ENCODE peak calls at places on chromosomes 13 and 19, in six cellular contexts. One of them, this sample, is unnamed.

GRCh38 chr19:45187421-45188100 is 9.0 kb downstream of the BLOC1S3 start:
- DNase-seq in DND-41: peak
- DNase-seq in brain microvascular endothelial cell: no peak
- DNase-seq in BE2C: no peak
- DNase-seq in breast epithelium: no peak
- DNase-seq in choroid plexus epithelial cell: peak
- DNase-seq in this sample: no peak

GRCh38 chr13:45257638-45258338 is 56.9 kb upstream of the KCTD4 start:
- DNase-seq in DND-41: no peak
- DNase-seq in brain microvascular endothelial cell: no peak
- DNase-seq in BE2C: no peak
- DNase-seq in breast epithelium: no peak
- DNase-seq in choroid plexus epithelial cell: no peak
- DNase-seq in this sample: no peak

GRCh38 chr13:96533408-96533807 is 443.5 kb downstream of the HS6ST3 start:
- DNase-seq in DND-41: no peak
- DNase-seq in brain microvascular endothelial cell: no peak
- DNase-seq in BE2C: peak
- DNase-seq in breast epithelium: no peak
- DNase-seq in choroid plexus epithelial cell: no peak
- DNase-seq in this sample: no peak

GRCh38 chr13:112729408-112729807 is 39.6 kb downstream of the ATP11A start:
- DNase-seq in DND-41: no peak
- DNase-seq in brain microvascular endothelial cell: no peak
- DNase-seq in BE2C: no peak
- DNase-seq in breast epithelium: no peak
- DNase-seq in choroid plexus epithelial cell: no peak
- DNase-seq in this sample: no peak

GRCh38 chr13:37429976-37430375 is 168.6 kb downstream of the POSTN start:
- DNase-seq in DND-41: no peak
- DNase-seq in brain microvascular endothelial cell: peak
- DNase-seq in BE2C: no peak
- DNase-seq in breast epithelium: no peak
- DNase-seq in choroid plexus epithelial cell: peak
- DNase-seq in this sample: no peak

GRCh38 chr13:95497307-95497943 is 55.1 kb upstream of the CLDN10 start:
- DNase-seq in DND-41: no peak
- DNase-seq in brain microvascular endothelial cell: no peak
- DNase-seq in BE2C: no peak
- DNase-seq in breast epithelium: peak
- DNase-seq in choroid plexus epithelial cell: no peak
- DNase-seq in this sample: no peak

GRCh38 chr19:16794456-16794855 is 34.7 kb upstream of the SIN3B start:
- DNase-seq in DND-41: no peak
- DNase-seq in brain microvascular endothelial cell: no peak
- DNase-seq in BE2C: no peak
- DNase-seq in breast epithelium: no peak
- DNase-seq in choroid plexus epithelial cell: no peak
- DNase-seq in this sample: no peak

GRCh38 chr19:30881986-30882385 is 467.2 kb downstream of the TSHZ3 start:
- DNase-seq in DND-41: no peak
- DNase-seq in brain microvascular endothelial cell: no peak
- DNase-seq in BE2C: no peak
- DNase-seq in breast epithelium: no peak
- DNase-seq in choroid plexus epithelial cell: no peak
- DNase-seq in this sample: no peak

GRCh38 chr19:46471116-46471733 is at the start of gene PNMA8A:
- DNase-seq in DND-41: no peak
- DNase-seq in brain microvascular endothelial cell: peak
- DNase-seq in BE2C: peak
- DNase-seq in breast epithelium: peak
- DNase-seq in choroid plexus epithelial cell: peak
- DNase-seq in this sample: peak

GRCh38 chr13:75333103-75333502 is 148.9 kb downstream of the TBC1D4 start:
- DNase-seq in DND-41: no peak
- DNase-seq in brain microvascular endothelial cell: no peak
- DNase-seq in BE2C: no peak
- DNase-seq in breast epithelium: no peak
- DNase-seq in choroid plexus epithelial cell: no peak
- DNase-seq in this sample: no peak

GRCh38 chr13:42852102-42852501 is 70.7 kb downstream of the FAM216B start:
- DNase-seq in DND-41: no peak
- DNase-seq in brain microvascular endothelial cell: no peak
- DNase-seq in BE2C: no peak
- DNase-seq in breast epithelium: no peak
- DNase-seq in choroid plexus epithelial cell: no peak
- DNase-seq in this sample: no peak

GRCh38 chr13:57624565-57625435 is 6.7 kb upstream of the PCDH17 start:
- DNase-seq in DND-41: no peak
- DNase-seq in brain microvascular endothelial cell: peak
- DNase-seq in BE2C: peak
- DNase-seq in breast epithelium: no peak
- DNase-seq in choroid plexus epithelial cell: peak
- DNase-seq in this sample: no peak

GRCh38 chr19:1066251-1066747 is 668 bp upstream of the ARHGAP45 start:
- DNase-seq in DND-41: no peak
- DNase-seq in brain microvascular endothelial cell: no peak
- DNase-seq in BE2C: no peak
- DNase-seq in breast epithelium: no peak
- DNase-seq in choroid plexus epithelial cell: no peak
- DNase-seq in this sample: no peak

GRCh38 chr19:11420894-11421606 is 1.9 kb upstream of the RGL3 start:
- DNase-seq in DND-41: no peak
- DNase-seq in brain microvascular endothelial cell: no peak
- DNase-seq in BE2C: no peak
- DNase-seq in breast epithelium: no peak
- DNase-seq in choroid plexus epithelial cell: no peak
- DNase-seq in this sample: no peak

GRCh38 chr13:46726347-46726746 is 70.6 kb downstream of the ESD start:
- DNase-seq in DND-41: no peak
- DNase-seq in brain microvascular endothelial cell: no peak
- DNase-seq in BE2C: no peak
- DNase-seq in breast epithelium: no peak
- DNase-seq in choroid plexus epithelial cell: no peak
- DNase-seq in this sample: no peak

DNA sequence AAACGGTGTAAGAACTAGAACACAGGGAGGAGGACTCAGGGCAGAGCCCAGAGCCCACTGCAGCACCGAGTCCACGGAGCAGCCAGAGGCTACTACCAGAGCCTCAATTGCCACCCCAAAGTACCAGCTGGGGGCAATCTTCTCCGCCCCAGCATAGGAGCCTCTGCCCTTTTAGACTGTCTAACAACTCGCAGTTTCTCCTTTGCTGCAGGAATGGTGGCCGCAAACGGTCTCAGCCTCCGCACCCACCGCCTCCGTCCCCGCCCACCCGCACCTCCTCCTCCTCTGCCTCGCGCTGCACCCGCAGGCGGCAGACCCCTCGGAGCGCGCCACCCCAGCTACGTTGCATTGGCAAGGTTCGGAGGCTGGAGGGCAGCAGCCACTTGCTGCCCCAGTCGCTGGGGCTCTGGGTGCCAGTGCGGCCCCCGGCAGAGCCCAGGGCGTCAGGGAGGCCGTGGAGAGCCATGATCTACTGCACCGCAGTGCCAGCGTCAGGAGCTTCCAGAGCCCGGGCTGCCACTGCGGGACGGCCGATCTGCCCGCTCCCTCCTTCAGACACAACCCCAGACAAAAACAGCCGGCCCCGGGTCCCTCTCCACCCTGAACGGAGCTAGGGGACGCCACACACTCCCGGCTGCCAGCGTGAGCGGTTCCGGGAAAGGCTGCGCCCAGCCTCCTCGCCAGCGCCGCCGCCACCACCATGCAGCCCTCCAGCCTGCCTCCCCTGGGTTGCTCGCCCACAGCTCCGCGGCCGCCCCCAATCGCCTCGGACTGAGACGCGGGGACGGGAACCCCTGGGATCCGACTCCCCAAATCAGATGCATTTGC is 1.8 kb downstream of the FGF14 start:
- DNase-seq in DND-41: no peak
- DNase-seq in brain microvascular endothelial cell: no peak
- DNase-seq in BE2C: peak
- DNase-seq in breast epithelium: no peak
- DNase-seq in choroid plexus epithelial cell: no peak
- DNase-seq in this sample: peak
- TF ChIP-seq CTCF in DND-41: no peak
- TF ChIP-seq CTCF in brain microvascular endothelial cell: peak
- TF ChIP-seq CTCF in BE2C: peak
- TF ChIP-seq CTCF in breast epithelium: no peak
- TF ChIP-seq CTCF in choroid plexus epithelial cell: peak
- TF ChIP-seq CTCF in this sample: peak

GRCh38 chr19:55071913-55072312 is 3.8 kb upstream of the EPS8L1 start:
- DNase-seq in DND-41: no peak
- DNase-seq in brain microvascular endothelial cell: no peak
- DNase-seq in BE2C: no peak
- DNase-seq in breast epithelium: no peak
- DNase-seq in choroid plexus epithelial cell: no peak
- DNase-seq in this sample: no peak
- H3K4me3 ChIP-seq in DND-41: no peak
- H3K4me3 ChIP-seq in brain microvascular endothelial cell: no peak
- H3K4me3 ChIP-seq in BE2C: no peak
- H3K4me3 ChIP-seq in breast epithelium: no peak
- H3K4me3 ChIP-seq in choroid plexus epithelial cell: no peak
- H3K4me3 ChIP-seq in this sample: no peak

DNA sequence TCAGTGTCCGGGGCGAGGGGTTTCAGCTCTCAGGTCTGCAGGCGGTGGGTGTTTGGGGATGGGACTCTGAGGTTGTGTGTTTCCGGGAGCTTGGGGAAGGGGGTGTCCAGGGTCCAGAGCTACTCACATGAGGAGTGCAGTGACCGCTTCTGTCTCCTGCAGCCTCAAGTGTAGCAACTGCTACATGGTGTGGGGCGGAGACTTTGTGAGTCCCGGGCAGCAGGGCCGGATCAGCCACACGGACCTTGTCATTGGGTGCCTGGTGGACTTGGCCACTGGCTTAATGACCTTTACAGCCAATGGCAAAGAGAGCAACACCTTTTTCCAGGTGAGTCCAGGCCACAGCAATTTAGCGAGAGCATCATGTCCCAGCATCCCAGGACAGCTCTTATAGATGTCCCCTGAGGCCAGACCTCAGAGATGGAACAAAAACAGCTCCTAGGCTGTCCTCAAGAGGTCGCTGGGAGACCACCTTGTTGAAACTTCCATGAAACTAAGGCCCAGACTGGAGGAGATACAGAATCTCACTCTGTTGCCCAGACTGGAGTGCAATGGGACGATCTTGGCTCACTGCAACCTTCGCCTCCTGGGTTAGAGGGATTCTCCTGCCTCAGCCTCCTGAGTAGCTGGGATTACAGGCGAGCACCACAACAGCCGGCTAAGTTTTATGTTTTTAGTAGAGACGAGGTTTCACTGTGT is 44.9 kb downstream of the RYR1 start:
- DNase-seq in DND-41: peak
- DNase-seq in brain microvascular endothelial cell: peak
- DNase-seq in BE2C: peak
- DNase-seq in breast epithelium: no peak
- DNase-seq in choroid plexus epithelial cell: peak
- DNase-seq in this sample: peak
- TF ChIP-seq CTCF in DND-41: peak
- TF ChIP-seq CTCF in brain microvascular endothelial cell: peak
- TF ChIP-seq CTCF in BE2C: peak
- TF ChIP-seq CTCF in breast epithelium: no peak
- TF ChIP-seq CTCF in choroid plexus epithelial cell: peak
- TF ChIP-seq CTCF in this sample: peak

GRCh38 chr13:38690231-38690630 is 3.4 kb downstream of the FREM2 start:
- DNase-seq in DND-41: no peak
- DNase-seq in brain microvascular endothelial cell: no peak
- DNase-seq in BE2C: no peak
- DNase-seq in breast epithelium: no peak
- DNase-seq in choroid plexus epithelial cell: no peak
- DNase-seq in this sample: no peak

GRCh38 chr13:38685974-38686571 is 804 bp upstream of the FREM2 start:
- DNase-seq in DND-41: no peak
- DNase-seq in brain microvascular endothelial cell: no peak
- DNase-seq in BE2C: no peak
- DNase-seq in breast epithelium: no peak
- DNase-seq in choroid plexus epithelial cell: peak
- DNase-seq in this sample: peak

GRCh38 chr13:38688674-38689073 is 1.8 kb downstream of the FREM2 start:
- DNase-seq in DND-41: no peak
- DNase-seq in brain microvascular endothelial cell: no peak
- DNase-seq in BE2C: peak
- DNase-seq in breast epithelium: no peak
- DNase-seq in choroid plexus epithelial cell: no peak
- DNase-seq in this sample: no peak

GRCh38 chr13:38686635-38687245 is at the start of gene FREM2:
- DNase-seq in DND-41: no peak
- DNase-seq in brain microvascular endothelial cell: no peak
- DNase-seq in BE2C: no peak
- DNase-seq in breast epithelium: peak
- DNase-seq in choroid plexus epithelial cell: peak
- DNase-seq in this sample: peak

GRCh38 chr13:38687246-38688229 is 661 bp downstream of the FREM2 start:
- DNase-seq in DND-41: no peak
- DNase-seq in brain microvascular endothelial cell: peak
- DNase-seq in BE2C: no peak
- DNase-seq in breast epithelium: no peak
- DNase-seq in choroid plexus epithelial cell: peak
- DNase-seq in this sample: peak
- H3K4me3 ChIP-seq in DND-41: no peak
- H3K4me3 ChIP-seq in brain microvascular endothelial cell: peak
- H3K4me3 ChIP-seq in BE2C: no peak
- H3K4me3 ChIP-seq in breast epithelium: peak
- H3K4me3 ChIP-seq in choroid plexus epithelial cell: peak
- H3K4me3 ChIP-seq in this sample: peak

DNA sequence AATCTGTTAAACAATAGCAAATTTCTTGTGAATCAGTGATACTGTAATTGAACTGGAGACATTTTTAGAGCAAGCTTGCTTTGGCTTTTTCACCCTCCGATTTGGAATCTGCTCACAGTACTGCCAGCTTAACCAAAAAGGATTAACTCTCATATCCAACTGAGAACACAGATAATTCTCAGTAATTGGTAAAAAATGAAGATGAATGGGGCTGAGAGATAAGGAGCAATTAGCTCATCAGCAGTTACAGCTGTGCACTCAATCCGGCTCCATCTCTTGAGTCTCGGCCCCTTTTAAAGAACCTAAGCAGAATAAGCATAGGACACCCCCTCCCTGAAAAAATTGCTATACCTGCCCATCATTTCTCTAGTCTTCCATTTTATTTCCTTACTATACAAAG is 242.4 kb downstream of the DACH1 start:
- DNase-seq in DND-41: no peak
- DNase-seq in brain microvascular endothelial cell: no peak
- DNase-seq in BE2C: peak
- DNase-seq in breast epithelium: no peak
- DNase-seq in choroid plexus epithelial cell: no peak
- DNase-seq in this sample: peak
- TF ChIP-seq CTCF in DND-41: no peak
- TF ChIP-seq CTCF in brain microvascular endothelial cell: no peak
- TF ChIP-seq CTCF in BE2C: no peak
- TF ChIP-seq CTCF in breast epithelium: no peak
- TF ChIP-seq CTCF in choroid plexus epithelial cell: no peak
- TF ChIP-seq CTCF in this sample: no peak

GRCh38 chr13:89115307-89115706 is 1444.1 kb downstream of the SLITRK5 start:
- DNase-seq in DND-41: no peak
- DNase-seq in brain microvascular endothelial cell: no peak
- DNase-seq in BE2C: no peak
- DNase-seq in breast epithelium: no peak
- DNase-seq in choroid plexus epithelial cell: no peak
- DNase-seq in this sample: no peak
- H3K4me3 ChIP-seq in DND-41: no peak
- H3K4me3 ChIP-seq in brain microvascular endothelial cell: no peak
- H3K4me3 ChIP-seq in BE2C: no peak
- H3K4me3 ChIP-seq in breast epithelium: no peak
- H3K4me3 ChIP-seq in choroid plexus epithelial cell: no peak
- H3K4me3 ChIP-seq in this sample: no peak

This sample was measured in WERI-Rb-1.